ENCODE peak calls at places on chromosomes 7 and 10, in six cellular contexts. I is GM03348; J is pancreas; T is SW 1271; A is psoas muscle; Y is activated naive CD4-positive, alpha-beta T cell treated with anti-CD3 and anti-CD28 coated beads for 36 hours. V is an unnamed sample.
A peak's percentile ranks its signal among the peaks of the same experiment; 100 is the strongest.

GRCh38 chr10:122854648-122855047 is 9.0 kb upstream of the CUZD1 start:
- DNase-seq in I (peak; percentile 65), J (no peak), T (peak; percentile 77), A (no peak), Y (no peak), V (no peak)

GRCh38 chr7:139118803-139119485 is 9.4 kb upstream of the ZC3HAV1 start:
- DNase-seq in I (no peak), J (no peak), T (no peak), A (no peak), Y (peak; percentile 57), V (no peak)

GRCh38 chr7:116228241-116228640 is 17.9 kb downstream of the TES start:
- DNase-seq in I (no peak), J (no peak), T (no peak), A (no peak), Y (no peak), V (no peak)

GRCh38 chr10:109996225-109996624 is 11.6 kb upstream of the ADD3 start:
- DNase-seq in I (no peak), J (no peak), T (no peak), A (no peak), Y (no peak), V (no peak)

GRCh38 chr10:63466168-63466935 is 575 bp upstream of the JMJD1C start:
- DNase-seq in I (peak; percentile 48), J (no peak), T (no peak), A (no peak), Y (peak; percentile 44), V (no peak)

GRCh38 chr7:1108264-1108920 is 20.5 kb downstream of the GPER1 start:
- DNase-seq in I (no peak), J (no peak), T (no peak), A (peak; percentile 43), Y (no peak), V (no peak)

GRCh38 chr7:90421648-90422047 is 18.4 kb downstream of the CLDN12 start:
- DNase-seq in I (no peak), J (no peak), T (no peak), A (no peak), Y (no peak), V (no peak)

GRCh38 chr7:108268200-108268820 is 138.1 kb upstream of the LAMB4 start:
- DNase-seq in I (no peak), J (no peak), T (no peak), A (no peak), Y (no peak), V (no peak)

GRCh38 chr10:25818751-25819150 is 115.3 kb upstream of the MYO3A start:
- DNase-seq in I (no peak), J (no peak), T (no peak), A (no peak), Y (no peak), V (no peak)

GRCh38 chr10:106513328-106513727 is 651.2 kb downstream of the SORCS1 start:
- DNase-seq in I (no peak), J (no peak), T (no peak), A (no peak), Y (no peak), V (no peak)

GRCh38 chr10:3740157-3740871 is 44.7 kb downstream of the KLF6 start:
- DNase-seq in I (peak; percentile 65), J (no peak), T (peak; percentile 55), A (no peak), Y (no peak), V (no peak)

GRCh38 chr10:69994262-69994661 is 58.4 kb upstream of the MACROH2A2 start:
- DNase-seq in I (peak; percentile 55), J (no peak), T (no peak), A (no peak), Y (no peak), V (no peak)

GRCh38 chr7:151383638-151384351 is 26.0 kb downstream of the WDR86 start:
- DNase-seq in I (no peak), J (no peak), T (no peak), A (no peak), Y (no peak), V (no peak)

GRCh38 chr7:124843336-124843735 is 77.7 kb upstream of the GPR37 start:
- DNase-seq in I (no peak), J (no peak), T (no peak), A (no peak), Y (no peak), V (no peak)

GRCh38 chr7:67525588-67525987 is 529.0 kb downstream of the TYW1 start:
- DNase-seq in I (no peak), J (no peak), T (no peak), A (no peak), Y (no peak), V (no peak)

GRCh38 chr7:5077740-5078139 is 32.1 kb downstream of the RBAK start:
- DNase-seq in I (no peak), J (no peak), T (no peak), A (no peak), Y (no peak), V (no peak)

V was measured in retina.